ENCODE peak calls at places on chromosome X, in eight cellular contexts. U, C, F, Q, R, J, L and O are unnamed samples.

GRCh38 chrX:73850124-73851013 is 287.4 kb downstream of the CHIC1 start:
- DNase-seq in L (peak), J (peak), C (no peak), Q (peak), U (no peak), R (peak), F (no peak), O (no peak)

GRCh38 chrX:18828832-18829404 is 121.5 kb downstream of the PPEF1 start:
- DNase-seq in C (no peak), L (no peak), R (no peak), J (no peak), U (no peak), F (no peak), Q (no peak), O (no peak)

GRCh38 chrX:104135677-104136076 is 21.1 kb downstream of the SLC25A53 start:
- DNase-seq in F (no peak), L (no peak), J (no peak), C (no peak), U (no peak), R (no peak), Q (no peak), O (no peak)

GRCh38 chrX:150693782-150694574 is 782 bp downstream of the MTMR1 start:
- DNase-seq in U (peak), J (peak), L (peak), F (peak), R (peak), Q (peak), C (peak), O (peak)

GRCh38 chrX:39857780-39858179 is 240.0 kb downstream of the BCOR start:
- DNase-seq in C (no peak), Q (no peak), R (no peak), J (no peak), L (no peak), F (no peak), U (no peak), O (no peak)

GRCh38 chrX:85569691-85570090 is 190.2 kb upstream of the POF1B start:
- DNase-seq in Q (no peak), F (no peak), L (no peak), U (no peak), J (no peak), R (no peak), C (no peak), O (no peak)

GRCh38 chrX:24506082-24506481 is 41.0 kb downstream of the PDK3 start:
- DNase-seq in C (no peak), J (no peak), R (no peak), F (no peak), U (no peak), L (no peak), Q (no peak), O (no peak)

GRCh38 chrX:87525771-87526229 is 8.2 kb downstream of the KLHL4 start:
- DNase-seq in F (no peak), J (peak), U (no peak), Q (no peak), L (no peak), C (no peak), R (no peak), O (no peak)

GRCh38 chrX:38260231-38260630 is 39.6 kb upstream of the SRPX start:
- DNase-seq in L (peak), F (no peak), R (no peak), C (no peak), U (no peak), Q (peak), J (peak), O (no peak)

GRCh38 chrX:124433186-124433585 is 86.8 kb downstream of the SH2D1A start:
- DNase-seq in J (no peak), Q (no peak), C (no peak), R (no peak), F (no peak), U (no peak), L (no peak), O (no peak)

GRCh38 chrX:69152398-69152797 is 12.9 kb downstream of the PJA1 start:
- DNase-seq in C (no peak), R (peak), U (peak), Q (peak), L (peak), F (no peak), J (no peak), O (peak)

GRCh38 chrX:23667239-23668177 is at the start of gene PRDX4:
- DNase-seq in R (peak), J (peak), U (peak), C (peak), L (peak), F (peak), Q (peak), O (peak)

GRCh38 chrX:131081772-131082755 is 23.9 kb downstream of the ARHGAP36 start:
- DNase-seq in Q (no peak), L (no peak), R (no peak), U (peak), J (no peak), C (no peak), F (no peak), O (no peak)

GRCh38 chrX:118637997-118638396 is 89.4 kb upstream of the IL13RA1 start:
- DNase-seq in F (no peak), Q (no peak), J (no peak), C (no peak), L (no peak), R (no peak), U (no peak), O (no peak)

GRCh38 chrX:42920752-42921151 is 142.8 kb upstream of the PPP1R2C start:
- DNase-seq in U (no peak), Q (no peak), C (no peak), F (no peak), R (no peak), L (no peak), J (no peak), O (no peak)

GRCh38 chrX:103716967-103717366 is 6.3 kb downstream of the TMEM31 start:
- DNase-seq in L (peak), Q (no peak), R (no peak), F (no peak), C (no peak), J (no peak), U (no peak), O (no peak)

GRCh38 chrX:66200050-66200664 is 36.1 kb downstream of the HEPH start:
- DNase-seq in L (no peak), F (no peak), J (no peak), C (no peak), U (no peak), Q (no peak), R (no peak), O (no peak)

GRCh38 chrX:38661561-38661960 is 100.2 kb downstream of the TSPAN7 start:
- DNase-seq in C (no peak), J (no peak), U (no peak), L (no peak), F (no peak), R (no peak), Q (no peak), O (no peak)

GRCh38 chrX:1444896-1445480 is 7.7 kb downstream of the ASMTL start:
- DNase-seq in J (no peak), L (no peak), F (peak), C (no peak), U (peak), Q (no peak), R (peak), O (no peak)

GRCh38 chrX:317424-318067 is 1.1 kb downstream of the GTPBP6 start:
- DNase-seq in L (no peak), R (no peak), U (no peak), C (no peak), J (peak), Q (peak), F (peak), O (no peak)
- H3K27ac ChIP-seq in L (peak), R (peak), U (peak), C (peak), J (peak), Q (peak), F (peak), O (peak)

GRCh38 chrX:82765806-82766205 is 742.3 kb upstream of the POU3F4 start:
- DNase-seq in F (no peak), J (no peak), R (no peak), Q (no peak), U (no peak), C (no peak), L (no peak), O (no peak)
- H3K27ac ChIP-seq in F (no peak), J (no peak), R (no peak), Q (no peak), U (no peak), C (no peak), L (no peak), O (no peak)

DNA sequence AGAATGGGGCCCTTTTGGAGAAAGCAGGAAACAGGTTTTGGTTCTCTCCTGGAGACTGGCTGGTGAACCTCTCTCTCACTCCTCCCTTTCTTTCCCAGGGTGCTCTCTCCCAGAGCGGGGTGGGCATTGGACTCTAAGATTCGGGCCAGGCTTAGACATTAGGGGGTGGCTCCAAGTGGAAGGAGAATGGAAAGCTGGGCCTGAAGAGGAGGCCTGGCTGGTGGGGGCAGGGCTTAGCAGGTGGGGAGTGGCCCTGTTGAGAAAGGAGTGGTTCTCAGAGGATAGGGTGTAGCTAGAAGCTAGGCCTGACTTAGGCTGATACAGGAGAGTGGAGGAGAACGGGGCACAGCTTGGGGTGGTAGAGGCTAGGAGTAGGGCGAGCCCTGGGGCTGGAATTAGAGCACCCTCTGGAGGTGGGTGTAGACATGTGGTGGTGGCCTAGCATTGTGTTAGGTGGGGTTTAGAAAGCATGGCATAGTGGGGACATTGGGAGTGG is 5.7 kb downstream of the PLP2 start:
- DNase-seq in F (no peak), U (no peak), Q (no peak), L (no peak), C (no peak), R (no peak), J (no peak), O (no peak)
- H3K27ac ChIP-seq in F (no peak), U (no peak), Q (no peak), L (peak), C (no peak), R (no peak), J (no peak), O (no peak)

GRCh38 chrX:115591420-115591819 is 30.4 kb downstream of the PLS3 start:
- DNase-seq in L (no peak), Q (no peak), U (no peak), R (no peak), F (no peak), J (no peak), C (no peak), O (no peak)

GRCh38 chrX:115595049-115595448 is 34.1 kb downstream of the PLS3 start:
- DNase-seq in L (no peak), Q (no peak), U (no peak), J (no peak), C (no peak), F (no peak), R (no peak), O (no peak)

GRCh38 chrX:115589419-115589818 is 28.4 kb downstream of the PLS3 start:
- DNase-seq in F (no peak), R (no peak), L (no peak), U (no peak), Q (no peak), C (no peak), J (no peak), O (no peak)

GRCh38 chrX:115591856-115592842 is 31.2 kb downstream of the PLS3 start:
- DNase-seq in F (no peak), U (no peak), R (no peak), L (no peak), C (no peak), Q (no peak), J (no peak), O (no peak)

DNA sequence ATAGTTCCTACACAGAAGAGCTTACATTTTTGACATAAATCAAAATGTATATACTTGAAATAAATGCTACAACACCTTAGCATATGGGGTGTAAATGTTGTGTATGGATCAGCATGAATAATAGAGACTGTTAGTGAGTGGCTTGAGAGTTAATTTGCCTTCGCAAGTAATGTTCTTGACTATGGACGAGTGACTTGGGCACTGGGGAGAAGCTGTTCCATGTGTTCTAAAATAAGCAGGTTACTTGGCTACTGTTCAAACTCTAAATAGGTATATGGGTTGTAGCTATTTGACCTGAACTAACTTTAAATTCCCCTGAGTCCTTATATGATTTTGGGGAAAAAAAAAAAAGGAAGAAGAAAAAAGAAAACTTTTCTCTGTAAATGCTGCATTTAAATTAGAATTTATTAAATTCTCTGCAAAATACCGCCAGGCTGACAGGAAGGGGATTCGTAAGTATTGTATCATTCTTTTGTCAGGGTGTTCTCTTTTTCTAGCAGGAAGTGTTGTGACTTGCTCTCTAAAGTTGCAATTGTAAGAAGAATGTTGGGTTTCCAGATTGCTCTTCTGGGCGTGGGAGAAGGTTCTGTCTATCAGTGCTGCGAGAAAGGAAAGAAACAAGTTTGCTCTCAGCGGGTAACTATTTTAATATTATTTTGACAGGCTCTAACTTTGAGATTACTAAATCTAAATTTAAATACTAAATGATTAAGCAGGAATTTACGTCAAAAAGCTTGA is 32.2 kb downstream of the PLS3 start:
- DNase-seq in L (no peak), U (no peak), F (no peak), J (no peak), Q (no peak), R (no peak), C (no peak), O (no peak)
- H3K27ac ChIP-seq in L (no peak), U (no peak), F (peak), J (peak), Q (no peak), R (no peak), C (no peak), O (no peak)